ENCODE peak calls at places on chromosomes 7 and 10, in five cellular contexts. Q is left cardiac atrium; E is activated T-cell treated with anti-CD3 and anti-CD28 coated beads, Interleukin-2, amount 50 U/mL, for 72 hours; R is fibroblast of pulmonary artery; C is frontal cortex. Z is an unnamed sample.

GRCh38 chr10:5033061-5033770 is 29.6 kb upstream of the AKR1C2 start:
- DNase-seq in Q (no peak), E (no peak), R (peak), C (no peak), Z (no peak)

GRCh38 chr7:68629-69028 is 123.7 kb upstream of the FAM20C start:
- DNase-seq in Q (peak), E (no peak), R (peak), C (no peak), Z (no peak)

GRCh38 chr10:35343739-35344138 is 7.4 kb downstream of the CCNY start:
- DNase-seq in Q (no peak), E (no peak), R (no peak), C (no peak), Z (no peak)

GRCh38 chr10:82887488-82887887 is 1012.5 kb downstream of the NRG3 start:
- DNase-seq in Q (no peak), E (no peak), R (no peak), C (no peak), Z (no peak)

GRCh38 chr10:70432101-70432500 is 9.4 kb downstream of the NODAL start:
- DNase-seq in Q (peak), E (no peak), R (peak), C (peak), Z (no peak)

GRCh38 chr10:84302223-84302622 is 26.2 kb upstream of the CCSER2 start:
- DNase-seq in Q (no peak), E (no peak), R (no peak), C (no peak), Z (no peak)

GRCh38 chr10:131770946-131771633 is 129.7 kb upstream of the PPP2R2D start:
- DNase-seq in Q (no peak), E (no peak), R (no peak), C (no peak), Z (no peak)

GRCh38 chr7:34341331-34341730 is 316.7 kb upstream of the NPSR1 start:
- DNase-seq in Q (no peak), E (no peak), R (no peak), C (no peak), Z (no peak)

GRCh38 chr7:75861636-75862035 is 17.2 kb upstream of the RHBDD2 start:
- DNase-seq in Q (no peak), E (no peak), R (peak), C (no peak), Z (no peak)

GRCh38 chr10:104406715-104407517 is 53.3 kb downstream of the CFAP58 start:
- DNase-seq in Q (no peak), E (no peak), R (peak), C (no peak), Z (no peak)

GRCh38 chr10:75606203-75606779 is 174.9 kb downstream of the LRMDA start:
- DNase-seq in Q (no peak), E (no peak), R (no peak), C (no peak), Z (no peak)

GRCh38 chr10:121988361-121989324 is at the start of gene TACC2:
- DNase-seq in Q (no peak), E (no peak), R (no peak), C (no peak), Z (no peak)

GRCh38 chr7:128697301-128697905 is 25.3 kb downstream of the GARIN1A start:
- DNase-seq in Q (peak), E (peak), R (peak), C (no peak), Z (peak)

GRCh38 chr7:30880941-30881340 is 30.7 kb upstream of the AQP1 start:
- DNase-seq in Q (no peak), E (no peak), R (no peak), C (no peak), Z (no peak)

GRCh38 chr7:78709658-78710057 is 743.8 kb downstream of the MAGI2 start:
- DNase-seq in Q (no peak), E (no peak), R (no peak), C (no peak), Z (no peak)